ENCODE peak calls at places on chromosomes 13 and 19, in five cellular contexts. N, H, W, Q and U are unnamed samples. For H3K4me1, the result is how much of the 10 kb centered on the place peaks cover.

GRCh38 chr13:20353973-20354372 is 121.9 kb upstream of the GJB6 start:
- DNase-seq in H (no peak), N (no peak), Q (peak), W (no peak), U (no peak)

GRCh38 chr13:35789335-35790166 is 313.1 kb upstream of the MAB21L1 start:
- DNase-seq in Q (peak), N (no peak), H (no peak), W (no peak), U (no peak)

GRCh38 chr13:23510979-23511735 is 59.1 kb upstream of the TNFRSF19 start:
- DNase-seq in H (no peak), Q (peak), N (no peak), W (no peak), U (no peak)

GRCh38 chr13:47126432-47126831 is 229.6 kb upstream of the HTR2A start:
- DNase-seq in W (no peak), Q (no peak), H (no peak), N (no peak), U (no peak)

GRCh38 chr13:100665403-100665802 is 9.2 kb downstream of the TMTC4 start:
- DNase-seq in Q (no peak), N (no peak), W (no peak), H (no peak), U (no peak)

GRCh38 chr13:110347535-110348308 is 40.6 kb downstream of the COL4A2 start:
- DNase-seq in N (peak), Q (peak), H (no peak), W (peak), U (no peak)

GRCh38 chr13:23679214-23679613 is 109.0 kb downstream of the TNFRSF19 start:
- DNase-seq in W (no peak), H (no peak), Q (peak), N (no peak), U (no peak)

GRCh38 chr13:109924376-109924775 is 138.0 kb upstream of the IRS2 start:
- DNase-seq in Q (no peak), H (no peak), W (no peak), N (no peak), U (no peak)

GRCh38 chr13:77868717-77869116 is 49.9 kb downstream of the EDNRB start:
- DNase-seq in Q (peak), N (no peak), H (no peak), W (no peak), U (no peak)

GRCh38 chr19:39941615-39942507 is 7.4 kb upstream of the FCGBP start:
- DNase-seq in N (no peak), Q (peak), W (no peak), H (no peak), U (peak)

GRCh38 chr19:23558541-23558940 is 128.5 kb downstream of the ZNF675 start:
- DNase-seq in N (no peak), H (no peak), Q (no peak), W (no peak), U (no peak)

GRCh38 chr13:27691207-27691606 is 69.5 kb downstream of the POLR1D start:
- DNase-seq in N (no peak), Q (no peak), H (no peak), W (no peak), U (no peak)

GRCh38 chr19:7748756-7749155 is 1.4 kb upstream of the CD209 start:
- DNase-seq in H (no peak), Q (peak), N (no peak), W (no peak), U (no peak)
- H3K4me1 ChIP-seq in H (under half), Q (under half), N (under half), W (under half), U (under half)

GRCh38 chr19:47021536-47022139 is 2.0 kb downstream of the NPAS1 start:
- DNase-seq in Q (no peak), W (no peak), H (no peak), N (no peak), U (no peak)

GRCh38 chr19:47019431-47020041 is at the start of gene NPAS1:
- DNase-seq in N (no peak), H (no peak), W (no peak), Q (no peak), U (no peak)

GRCh38 chr19:47020132-47020805 is 632 bp downstream of the NPAS1 start:
- DNase-seq in W (no peak), N (no peak), H (no peak), Q (no peak), U (no peak)

GRCh38 chr19:47022140-47022536 is 2.5 kb downstream of the NPAS1 start:
- DNase-seq in Q (no peak), N (no peak), W (no peak), H (no peak), U (no peak)

DNA sequence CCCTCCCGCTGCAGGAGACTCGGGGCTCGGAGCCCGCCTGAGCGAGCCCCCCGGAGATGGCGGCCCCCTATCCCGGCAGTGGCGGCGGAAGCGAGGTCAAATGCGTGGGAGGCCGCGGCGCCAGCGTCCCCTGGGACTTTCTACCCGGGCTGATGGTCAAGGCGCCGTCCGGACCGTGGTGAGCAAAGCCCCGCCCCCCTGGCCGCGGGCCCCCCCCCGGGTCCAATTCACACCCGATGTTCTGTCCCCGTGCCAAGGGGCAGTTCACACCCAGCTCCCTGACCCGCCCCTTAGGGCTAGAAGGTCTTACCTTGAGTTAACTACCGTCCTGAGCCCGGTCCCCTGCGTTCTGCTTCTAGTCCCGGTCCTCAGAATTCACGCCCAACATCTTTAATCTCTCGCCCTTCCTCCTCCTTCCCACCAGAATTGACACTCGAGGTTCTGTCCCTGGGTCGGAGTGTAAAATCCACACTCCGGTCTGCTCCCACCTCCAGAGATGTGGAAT is 1.4 kb downstream of the NPAS1 start:
- DNase-seq in H (no peak), Q (no peak), N (no peak), W (no peak), U (no peak)
- TF ChIP-seq POLR2A in H (no peak), Q (no peak), N (no peak), W (no peak), U (no peak)

DNA sequence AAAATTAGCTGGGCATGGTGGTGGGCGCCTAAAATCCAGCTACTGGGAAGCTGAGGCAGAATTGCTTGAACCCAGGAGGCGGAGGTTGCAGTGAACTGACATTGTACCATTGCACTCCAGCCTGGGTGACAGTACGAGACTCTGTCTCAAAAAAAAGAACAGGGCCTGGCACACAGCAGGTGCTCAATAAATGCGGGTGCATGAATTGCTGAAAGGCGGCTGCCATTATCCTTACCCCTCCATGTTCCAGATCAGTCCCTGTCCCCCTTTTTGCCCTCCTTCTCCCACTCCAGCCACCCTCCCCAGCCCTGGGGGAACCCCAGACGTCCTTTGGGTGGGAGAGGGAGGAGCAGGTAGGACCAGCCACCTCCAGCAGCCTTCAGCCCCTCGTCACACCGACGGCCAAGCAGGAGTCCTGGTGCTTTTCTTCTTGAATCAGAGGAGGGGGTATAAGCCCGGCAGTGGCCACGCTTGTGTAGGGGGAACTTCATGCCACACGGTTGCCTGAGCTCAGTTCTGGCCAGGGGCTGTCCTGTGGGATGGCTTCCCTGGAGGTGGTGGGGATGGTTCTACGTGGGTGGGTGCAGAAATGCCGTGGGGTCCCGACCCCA is 20.4 kb upstream of the NFIC start:
- DNase-seq in W (no peak), Q (no peak), N (no peak), H (no peak), U (no peak)
- H3K4me1 ChIP-seq in W (under half), Q (under half), N (under half), H (under half), U (under half)

DNA sequence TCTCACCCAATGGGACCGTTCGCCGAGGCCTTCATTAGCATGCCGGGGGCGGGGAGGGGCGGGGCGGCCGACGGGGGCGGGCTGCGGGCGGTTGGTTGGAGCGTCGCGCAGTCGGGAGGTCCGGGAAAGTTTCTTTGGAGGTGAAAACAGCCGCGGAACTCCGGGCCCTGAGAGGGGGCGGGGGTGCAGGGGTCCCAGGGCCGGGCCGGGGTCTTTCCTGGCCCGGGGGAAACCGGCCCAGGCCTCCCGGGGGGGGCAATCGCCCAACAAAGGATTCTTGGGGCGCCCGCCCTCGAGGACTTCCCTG is at the start of gene HMG20B:
- DNase-seq in Q (no peak), H (no peak), W (no peak), N (no peak), U (no peak)
- TF ChIP-seq POLR2A in Q (peak), H (no peak), W (no peak), N (no peak), U (peak)

DNA sequence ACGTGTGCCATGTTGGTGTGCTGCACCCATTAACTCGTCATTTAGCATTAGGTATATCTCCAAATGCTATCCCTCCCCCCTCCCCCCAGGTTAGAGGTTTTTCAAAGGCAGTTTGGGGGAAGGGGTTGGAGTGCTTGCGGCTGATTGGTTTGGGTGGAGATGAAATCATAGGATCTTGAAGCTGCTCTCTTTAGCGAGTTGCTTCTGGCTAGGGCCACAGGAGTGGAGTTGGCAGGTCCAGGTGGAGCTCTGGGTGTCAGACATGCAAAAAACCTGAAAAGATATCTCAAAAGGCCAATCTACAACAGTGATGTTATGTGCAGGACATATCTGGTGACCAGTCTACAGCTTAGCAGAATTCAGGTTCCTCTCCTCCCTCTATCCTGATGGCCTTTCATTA is 32.6 kb upstream of the CXCL17 start:
- DNase-seq in N (no peak), Q (no peak), H (no peak), W (no peak), U (no peak)
- H3K4me1 ChIP-seq in N (under half), Q (under half), H (under half), W (under half), U (under half)